ENCODE peak calls at places on chromosomes 16 and 17, in five cellular contexts. One of them, this sample, is unnamed.

GRCh38 chr17:50945779-50946222 is 79.6 kb upstream of the TOB1 start:
- DNase-seq in IMR-90: no peak
- DNase-seq in OCI-LY7: no peak
- DNase-seq in right atrium auricular region: no peak
- DNase-seq in neural progenitor cell: no peak
- DNase-seq in this sample: no peak

GRCh38 chr16:12470311-12471229 is 333.1 kb downstream of the CPPED1 start:
- DNase-seq in IMR-90: peak
- DNase-seq in OCI-LY7: no peak
- DNase-seq in right atrium auricular region: no peak
- DNase-seq in neural progenitor cell: no peak
- DNase-seq in this sample: no peak

GRCh38 chr16:4382795-4383357 is 11.2 kb downstream of the VASN start:
- DNase-seq in IMR-90: no peak
- DNase-seq in OCI-LY7: no peak
- DNase-seq in right atrium auricular region: no peak
- DNase-seq in neural progenitor cell: no peak
- DNase-seq in this sample: no peak

GRCh38 chr16:56708418-56708817 is 21.5 kb upstream of the NUP93 start:
- DNase-seq in IMR-90: no peak
- DNase-seq in OCI-LY7: peak
- DNase-seq in right atrium auricular region: no peak
- DNase-seq in neural progenitor cell: no peak
- DNase-seq in this sample: no peak

GRCh38 chr16:84593825-84594724 is 23.8 kb downstream of the COTL1 start:
- DNase-seq in IMR-90: no peak
- DNase-seq in OCI-LY7: peak
- DNase-seq in right atrium auricular region: no peak
- DNase-seq in neural progenitor cell: no peak
- DNase-seq in this sample: no peak

GRCh38 chr17:15501282-15501681 is 33.9 kb upstream of the CDRT4 start:
- DNase-seq in IMR-90: no peak
- DNase-seq in OCI-LY7: no peak
- DNase-seq in right atrium auricular region: no peak
- DNase-seq in neural progenitor cell: no peak
- DNase-seq in this sample: no peak

GRCh38 chr16:27568077-27568476 is 18.1 kb downstream of the KATNIP start:
- DNase-seq in IMR-90: no peak
- DNase-seq in OCI-LY7: no peak
- DNase-seq in right atrium auricular region: no peak
- DNase-seq in neural progenitor cell: no peak
- DNase-seq in this sample: no peak

GRCh38 chr16:79163666-79164377 is 436.7 kb downstream of the MAF start:
- DNase-seq in IMR-90: no peak
- DNase-seq in OCI-LY7: no peak
- DNase-seq in right atrium auricular region: no peak
- DNase-seq in neural progenitor cell: no peak
- DNase-seq in this sample: no peak

GRCh38 chr16:85605912-85606841 is 6.9 kb upstream of the GSE1 start:
- DNase-seq in IMR-90: no peak
- DNase-seq in OCI-LY7: no peak
- DNase-seq in right atrium auricular region: no peak
- DNase-seq in neural progenitor cell: no peak
- DNase-seq in this sample: no peak

GRCh38 chr16:60717808-60718207 is 1318.4 kb downstream of the CDH8 start:
- DNase-seq in IMR-90: no peak
- DNase-seq in OCI-LY7: no peak
- DNase-seq in right atrium auricular region: no peak
- DNase-seq in neural progenitor cell: no peak
- DNase-seq in this sample: no peak

GRCh38 chr17:9529033-9529748 is 46.4 kb downstream of the STX8 start:
- DNase-seq in IMR-90: peak
- DNase-seq in OCI-LY7: peak
- DNase-seq in right atrium auricular region: no peak
- DNase-seq in neural progenitor cell: peak
- DNase-seq in this sample: no peak

GRCh38 chr16:81181013-81181720 is 57.3 kb upstream of the BCO1 start:
- DNase-seq in IMR-90: peak
- DNase-seq in OCI-LY7: no peak
- DNase-seq in right atrium auricular region: peak
- DNase-seq in neural progenitor cell: peak
- DNase-seq in this sample: peak

GRCh38 chr17:39144414-39144813 is 7.0 kb downstream of the PLXDC1 start:
- DNase-seq in IMR-90: peak
- DNase-seq in OCI-LY7: no peak
- DNase-seq in right atrium auricular region: peak
- DNase-seq in neural progenitor cell: no peak
- DNase-seq in this sample: no peak

GRCh38 chr17:72121164-72122001 is 563 bp downstream of the SOX9 start:
- DNase-seq in IMR-90: peak
- DNase-seq in OCI-LY7: no peak
- DNase-seq in right atrium auricular region: peak
- DNase-seq in neural progenitor cell: peak
- DNase-seq in this sample: peak

GRCh38 chr17:27466748-27467375 is 10.6 kb downstream of the KSR1 start:
- DNase-seq in IMR-90: no peak
- DNase-seq in OCI-LY7: no peak
- DNase-seq in right atrium auricular region: no peak
- DNase-seq in neural progenitor cell: no peak
- DNase-seq in this sample: no peak

GRCh38 chr17:45432405-45433113 is at the start of gene ARHGAP27:
- DNase-seq in IMR-90: no peak
- DNase-seq in OCI-LY7: peak
- DNase-seq in right atrium auricular region: peak
- DNase-seq in neural progenitor cell: peak
- DNase-seq in this sample: no peak

GRCh38 chr17:49438439-49438861 is 23.8 kb upstream of the PHB1 start:
- DNase-seq in IMR-90: no peak
- DNase-seq in OCI-LY7: no peak
- DNase-seq in right atrium auricular region: no peak
- DNase-seq in neural progenitor cell: peak
- DNase-seq in this sample: no peak

GRCh38 chr17:43393944-43394482 is 4.8 kb upstream of the ARL4D start:
- DNase-seq in IMR-90: peak
- DNase-seq in OCI-LY7: peak
- DNase-seq in right atrium auricular region: peak
- DNase-seq in neural progenitor cell: peak
- DNase-seq in this sample: peak

GRCh38 chr16:57976331-57976796 is 5.4 kb upstream of the CNGB1 start:
- DNase-seq in IMR-90: no peak
- DNase-seq in OCI-LY7: no peak
- DNase-seq in right atrium auricular region: no peak
- DNase-seq in neural progenitor cell: peak
- DNase-seq in this sample: no peak

GRCh38 chr17:1627987-1628855 is at the start of gene SLC43A2:
- DNase-seq in IMR-90: peak
- DNase-seq in OCI-LY7: peak
- DNase-seq in right atrium auricular region: peak
- DNase-seq in neural progenitor cell: peak
- DNase-seq in this sample: peak

GRCh38 chr17:1627219-1627986 is 1.2 kb downstream of the SLC43A2 start:
- DNase-seq in IMR-90: no peak
- DNase-seq in OCI-LY7: peak
- DNase-seq in right atrium auricular region: no peak
- DNase-seq in neural progenitor cell: no peak
- DNase-seq in this sample: no peak

GRCh38 chr17:1628856-1629646 is 417 bp upstream of the SLC43A2 start:
- DNase-seq in IMR-90: peak
- DNase-seq in OCI-LY7: peak
- DNase-seq in right atrium auricular region: peak
- DNase-seq in neural progenitor cell: peak
- DNase-seq in this sample: peak

GRCh38 chr17:1630662-1631061 is 2.0 kb upstream of the SLC43A2 start:
- DNase-seq in IMR-90: no peak
- DNase-seq in OCI-LY7: peak
- DNase-seq in right atrium auricular region: no peak
- DNase-seq in neural progenitor cell: no peak
- DNase-seq in this sample: no peak

DNA sequence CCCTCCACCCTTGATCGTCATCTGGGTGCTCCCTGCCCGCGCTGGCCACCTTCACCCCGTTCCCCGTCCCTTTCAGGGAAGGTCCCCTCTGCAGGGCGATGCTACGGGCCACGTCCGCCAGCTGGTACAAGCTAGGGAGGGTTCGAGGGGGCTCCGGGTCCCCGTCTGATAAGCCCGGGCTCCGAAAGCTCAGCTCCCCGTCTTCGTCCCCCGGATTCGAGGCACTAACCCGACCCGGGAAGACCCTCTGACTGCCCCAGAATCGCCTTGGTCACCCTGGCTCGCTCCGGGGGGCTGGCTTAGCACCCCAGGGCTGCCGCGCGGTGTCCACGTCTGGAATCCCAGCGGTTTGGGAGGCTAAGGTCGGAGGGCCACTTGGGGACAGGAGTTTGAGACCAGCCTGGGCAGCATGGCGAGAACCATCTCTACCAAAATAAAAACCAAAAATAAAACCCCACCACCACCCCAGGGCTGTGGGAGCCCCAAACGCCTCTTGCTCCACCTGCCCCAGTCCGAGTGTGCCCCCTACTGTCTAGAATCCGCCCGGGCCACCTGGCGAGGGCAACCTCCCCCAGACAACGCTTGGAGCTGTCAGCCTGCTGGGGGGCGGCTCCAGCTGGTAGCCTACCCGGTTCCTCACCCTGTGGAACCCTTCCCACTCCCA is 1.1 kb upstream of the SLC43A2 start:
- DNase-seq in IMR-90: peak
- DNase-seq in OCI-LY7: peak
- DNase-seq in right atrium auricular region: peak
- DNase-seq in neural progenitor cell: peak
- DNase-seq in this sample: no peak
- TF ChIP-seq CTCF in IMR-90: peak
- TF ChIP-seq CTCF in OCI-LY7: peak
- TF ChIP-seq CTCF in right atrium auricular region: peak
- TF ChIP-seq CTCF in neural progenitor cell: peak
- TF ChIP-seq CTCF in this sample: peak

DNA sequence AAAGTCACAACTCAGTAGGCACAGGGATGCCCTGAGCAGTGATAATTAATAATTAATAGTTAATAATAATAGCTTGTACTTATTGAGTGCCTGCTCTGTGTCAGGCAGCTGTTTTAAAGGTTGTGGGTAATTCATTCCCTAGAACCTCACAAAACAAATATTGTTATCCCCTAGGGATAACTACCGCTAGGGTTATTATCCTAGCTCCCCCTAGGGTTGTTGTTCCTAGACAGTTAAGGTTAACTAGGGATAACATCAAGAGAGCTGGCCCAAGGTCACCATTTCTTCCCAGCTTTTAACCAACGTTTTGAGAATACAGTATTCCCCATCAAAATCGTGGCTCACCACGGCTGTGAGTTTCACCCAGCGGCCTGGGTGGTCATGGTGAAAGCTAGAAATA is 180.1 kb downstream of the PRKCB start:
- DNase-seq in IMR-90: no peak
- DNase-seq in OCI-LY7: no peak
- DNase-seq in right atrium auricular region: no peak
- DNase-seq in neural progenitor cell: no peak
- DNase-seq in this sample: no peak
- TF ChIP-seq CTCF in IMR-90: no peak
- TF ChIP-seq CTCF in OCI-LY7: peak
- TF ChIP-seq CTCF in right atrium auricular region: no peak
- TF ChIP-seq CTCF in neural progenitor cell: no peak
- TF ChIP-seq CTCF in this sample: no peak

DNA sequence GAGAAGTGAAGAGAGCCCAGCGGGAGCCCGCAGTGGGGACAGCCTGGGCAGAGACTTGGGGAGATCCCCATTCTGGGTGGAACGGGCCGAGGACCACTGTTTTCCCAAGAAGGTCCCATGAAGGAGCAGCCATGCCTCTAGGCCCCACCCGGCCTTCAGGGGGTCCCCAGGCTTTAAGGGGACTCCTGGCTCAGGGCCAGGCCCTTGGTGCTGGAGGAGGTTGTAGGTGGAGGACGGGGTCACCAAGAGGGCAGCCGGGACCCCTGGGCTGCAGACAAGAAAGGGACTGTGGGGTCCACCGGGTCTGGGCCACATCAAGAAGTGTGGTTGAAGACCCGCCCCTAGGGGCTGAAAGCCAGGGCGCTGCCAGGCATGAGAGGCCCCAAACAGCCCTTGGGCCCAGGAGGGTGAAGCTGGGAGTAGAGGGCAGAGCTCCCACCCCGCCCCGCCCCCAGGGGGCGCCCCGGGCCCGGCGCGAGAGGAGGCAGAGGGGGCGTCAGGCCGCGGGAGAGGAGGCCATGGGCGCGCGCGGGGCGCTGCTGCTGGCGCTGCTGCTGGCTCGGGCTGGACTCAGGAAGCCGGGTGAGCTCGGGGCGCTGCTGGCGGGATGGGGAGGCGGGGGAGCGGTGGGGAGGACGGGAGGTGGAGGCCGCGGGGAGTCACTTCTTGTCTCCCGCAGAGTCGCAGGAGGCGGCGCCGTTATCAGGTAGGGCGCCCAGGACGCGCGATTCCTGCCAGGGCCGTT is at the start of gene PRSS21:
- DNase-seq in IMR-90: no peak
- DNase-seq in OCI-LY7: peak
- DNase-seq in right atrium auricular region: no peak
- DNase-seq in neural progenitor cell: no peak
- DNase-seq in this sample: no peak
- TF ChIP-seq CTCF in IMR-90: no peak
- TF ChIP-seq CTCF in OCI-LY7: peak
- TF ChIP-seq CTCF in right atrium auricular region: no peak
- TF ChIP-seq CTCF in neural progenitor cell: peak
- TF ChIP-seq CTCF in this sample: no peak

GRCh38 chr17:32593003-32593402 is 106.2 kb downstream of the CDK5R1 start:
- DNase-seq in IMR-90: no peak
- DNase-seq in OCI-LY7: no peak
- DNase-seq in right atrium auricular region: no peak
- DNase-seq in neural progenitor cell: no peak
- DNase-seq in this sample: no peak
- TF ChIP-seq CTCF in IMR-90: no peak
- TF ChIP-seq CTCF in OCI-LY7: no peak
- TF ChIP-seq CTCF in right atrium auricular region: no peak
- TF ChIP-seq CTCF in neural progenitor cell: peak
- TF ChIP-seq CTCF in this sample: no peak

GRCh38 chr16:11051430-11052079 is 107.2 kb downstream of the CLEC16A start:
- DNase-seq in IMR-90: no peak
- DNase-seq in OCI-LY7: no peak
- DNase-seq in right atrium auricular region: no peak
- DNase-seq in neural progenitor cell: no peak
- DNase-seq in this sample: no peak

GRCh38 chr16:11052080-11052808 is 107.9 kb downstream of the CLEC16A start:
- DNase-seq in IMR-90: no peak
- DNase-seq in OCI-LY7: no peak
- DNase-seq in right atrium auricular region: no peak
- DNase-seq in neural progenitor cell: no peak
- DNase-seq in this sample: no peak

GRCh38 chr16:11056090-11056988 is 112.0 kb downstream of the CLEC16A start:
- DNase-seq in IMR-90: peak
- DNase-seq in OCI-LY7: no peak
- DNase-seq in right atrium auricular region: no peak
- DNase-seq in neural progenitor cell: no peak
- DNase-seq in this sample: no peak

GRCh38 chr16:11050954-11051353 is 106.6 kb downstream of the CLEC16A start:
- DNase-seq in IMR-90: no peak
- DNase-seq in OCI-LY7: no peak
- DNase-seq in right atrium auricular region: no peak
- DNase-seq in neural progenitor cell: no peak
- DNase-seq in this sample: no peak

GRCh38 chr16:11053916-11054460 is 109.6 kb downstream of the CLEC16A start:
- DNase-seq in IMR-90: no peak
- DNase-seq in OCI-LY7: no peak
- DNase-seq in right atrium auricular region: no peak
- DNase-seq in neural progenitor cell: no peak
- DNase-seq in this sample: no peak
- TF ChIP-seq CTCF in IMR-90: no peak
- TF ChIP-seq CTCF in OCI-LY7: no peak
- TF ChIP-seq CTCF in right atrium auricular region: no peak
- TF ChIP-seq CTCF in neural progenitor cell: no peak
- TF ChIP-seq CTCF in this sample: no peak